ENCODE peak calls at places on chromosomes 11 and 22, in four cellular contexts. B, Y, P and M are unnamed samples.

GRCh38 chr11:41189711-41190477 is 269.6 kb downstream of the LRRC4C start:
- DNase-seq in B (no peak), P (no peak), Y (no peak), M (no peak)

GRCh38 chr22:32005453-32005852 is 37.6 kb upstream of the SLC5A1 start:
- DNase-seq in P (no peak), B (peak), Y (no peak), M (no peak)

GRCh38 chr11:132772712-132773545 is 759.4 kb downstream of the OPCML start:
- DNase-seq in B (no peak), Y (no peak), P (no peak), M (no peak)

GRCh38 chr11:92383430-92383829 is 158.8 kb downstream of the FAT3 start:
- DNase-seq in B (peak), P (no peak), Y (no peak), M (no peak)

GRCh38 chr22:29098296-29098695 is 25.5 kb downstream of the KREMEN1 start:
- DNase-seq in Y (no peak), P (no peak), B (no peak), M (no peak)

GRCh38 chr11:26720003-26720402 is 1.9 kb downstream of the SLC5A12 start:
- DNase-seq in B (no peak), Y (no peak), P (no peak), M (no peak)

GRCh38 chr11:69704508-69705245 is 855 bp upstream of the FGF19 start:
- DNase-seq in Y (no peak), B (no peak), P (no peak), M (no peak)

GRCh38 chr11:128948583-128948982 is 5.9 kb upstream of the TP53AIP1 start:
- DNase-seq in Y (no peak), B (no peak), P (no peak), M (no peak)

GRCh38 chr22:45999379-45999971 is 22.5 kb upstream of the WNT7B start:
- DNase-seq in Y (no peak), B (no peak), P (peak), M (no peak)

GRCh38 chr11:110319501-110319900 is 23.1 kb upstream of the RDX start:
- DNase-seq in B (no peak), P (no peak), Y (no peak), M (no peak)

GRCh38 chr11:110317516-110317932 is 21.1 kb upstream of the RDX start:
- DNase-seq in Y (no peak), B (peak), P (no peak), M (no peak)

GRCh38 chr11:110323786-110324185 is 27.4 kb upstream of the RDX start:
- DNase-seq in P (no peak), B (no peak), Y (no peak), M (no peak)

GRCh38 chr11:110314366-110315095 is 18.1 kb upstream of the RDX start:
- DNase-seq in B (no peak), Y (no peak), P (no peak), M (no peak)

DNA sequence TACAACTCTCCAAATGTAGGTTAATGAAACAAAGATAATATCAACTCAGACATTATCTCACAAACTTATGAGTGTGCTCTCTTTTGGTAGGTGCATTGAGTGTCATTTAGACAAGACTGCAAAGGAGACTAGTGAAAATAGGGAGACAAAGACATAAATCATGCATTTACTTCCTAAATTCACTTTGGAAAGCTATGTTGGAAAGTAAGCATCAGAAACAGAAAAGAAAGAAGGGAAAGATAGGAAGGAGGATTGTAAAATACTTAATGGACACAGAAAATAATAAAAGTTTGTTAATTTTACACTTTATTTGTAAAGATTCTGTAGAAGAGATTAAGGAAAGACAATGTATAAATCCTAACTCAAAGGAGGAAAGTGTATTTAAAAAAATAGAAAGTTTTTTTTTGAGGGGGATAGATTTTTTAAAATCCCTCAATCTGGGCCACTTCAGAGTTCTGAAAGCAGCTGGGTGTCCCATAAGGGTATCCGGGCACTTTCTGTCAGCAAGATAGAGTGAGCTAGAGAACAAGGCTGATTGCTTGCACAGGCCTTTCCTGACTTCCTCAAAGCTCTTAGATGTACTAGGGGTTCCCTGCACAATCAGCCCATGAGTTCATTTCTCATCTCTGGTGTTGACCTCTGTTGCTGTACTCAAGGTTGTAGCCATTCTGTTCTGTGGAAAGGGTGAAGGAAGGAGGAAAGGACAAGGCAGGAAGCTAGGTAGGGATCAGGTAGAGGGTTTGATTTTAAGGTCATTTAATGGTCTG is 22.4 kb upstream of the RDX start:
- DNase-seq in P (no peak), B (no peak), Y (no peak), M (no peak)
- TF ChIP-seq CTCF in P (no peak), B (no peak), Y (no peak), M (no peak)

GRCh38 chr22:41713004-41713403 is 13.7 kb downstream of the MEI1 start:
- DNase-seq in P (no peak), B (no peak), Y (no peak), M (no peak)
- H3K27ac ChIP-seq in P (no peak), B (no peak), Y (no peak), M (no peak)

GRCh38 chr11:11400635-11401232 is 47.7 kb upstream of the CSNK2A3 start:
- DNase-seq in Y (no peak), B (no peak), P (no peak), M (no peak)
- TF ChIP-seq CTCF in Y (no peak), B (peak), P (peak), M (no peak)

GRCh38 chr11:23280088-23280487 is 419.8 kb upstream of the CCDC179 start:
- DNase-seq in Y (no peak), P (no peak), B (peak), M (no peak)
- H3K27ac ChIP-seq in Y (no peak), P (no peak), B (no peak), M (no peak)

GRCh38 chr22:36580846-36581245 is 51.9 kb upstream of the EIF3D start:
- DNase-seq in P (no peak), B (no peak), Y (no peak), M (no peak)

GRCh38 chr22:36578619-36579018 is 49.7 kb upstream of the EIF3D start:
- DNase-seq in P (no peak), Y (no peak), B (no peak), M (no peak)

GRCh38 chr22:36580371-36580770 is 51.4 kb upstream of the EIF3D start:
- DNase-seq in P (no peak), B (no peak), Y (no peak), M (no peak)

GRCh38 chr22:36577019-36577418 is 48.1 kb upstream of the EIF3D start:
- DNase-seq in B (peak), P (no peak), Y (no peak), M (no peak)

DNA sequence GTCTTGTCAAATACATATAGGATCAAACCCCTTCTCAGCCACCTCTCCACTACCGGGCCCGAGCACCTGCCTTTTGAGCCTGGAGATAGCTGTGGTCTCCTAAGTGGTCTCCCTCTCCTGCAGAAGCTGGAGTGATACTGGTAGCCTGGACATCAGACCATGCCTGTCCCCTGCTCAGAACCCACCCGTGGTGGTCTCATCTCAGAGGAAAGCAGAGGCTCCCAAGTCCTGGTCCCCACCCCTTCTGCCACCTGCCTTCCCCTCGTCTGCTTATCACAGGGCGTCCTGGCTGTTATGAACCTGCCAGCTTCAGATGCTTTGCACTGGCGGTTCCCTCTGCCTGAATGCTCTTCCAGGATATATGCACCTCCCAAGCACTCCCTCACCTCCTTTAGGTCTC is 50.5 kb upstream of the EIF3D start:
- DNase-seq in B (no peak), Y (no peak), P (no peak), M (no peak)
- TF ChIP-seq CTCF in B (no peak), Y (no peak), P (no peak), M (no peak)

GRCh38 chr11:118217575-118217974 is 7.2 kb downstream of the JAML start:
- DNase-seq in B (no peak), P (no peak), Y (no peak), M (no peak)
- H3K27ac ChIP-seq in B (no peak), P (no peak), Y (no peak), M (peak)

GRCh38 chr11:68117896-68118470 is 3.2 kb downstream of the CHKA start:
- DNase-seq in P (no peak), Y (no peak), B (no peak), M (no peak)

GRCh38 chr11:68116126-68116525 is 5.1 kb downstream of the CHKA start:
- DNase-seq in B (no peak), Y (no peak), P (no peak), M (no peak)

GRCh38 chr11:68115285-68115684 is 5.9 kb downstream of the CHKA start:
- DNase-seq in P (no peak), Y (no peak), B (no peak), M (no peak)

GRCh38 chr11:68116892-68117435 is 4.2 kb downstream of the CHKA start:
- DNase-seq in P (no peak), B (no peak), Y (no peak), M (no peak)

DNA sequence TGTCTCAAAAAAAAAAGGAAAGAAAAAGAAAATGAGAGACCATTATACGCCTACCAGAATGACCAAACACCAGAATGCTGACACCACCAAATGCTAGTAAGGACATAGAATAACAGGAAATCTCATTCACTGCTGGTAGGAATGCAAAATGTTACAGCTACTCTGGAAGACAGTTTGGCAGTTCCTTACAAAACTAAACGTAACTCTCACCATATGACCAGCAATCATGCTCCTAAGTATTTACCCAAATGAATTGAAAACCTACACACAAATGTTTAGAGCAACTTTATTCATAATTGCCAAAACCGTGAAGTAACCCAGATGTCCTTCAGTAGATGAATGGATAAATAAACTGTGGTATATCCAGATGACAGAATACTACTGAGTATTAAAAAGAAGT is 7.2 kb downstream of the CHKA start:
- DNase-seq in P (no peak), Y (no peak), B (no peak), M (no peak)
- TF ChIP-seq CTCF in P (no peak), Y (no peak), B (peak), M (no peak)

DNA sequence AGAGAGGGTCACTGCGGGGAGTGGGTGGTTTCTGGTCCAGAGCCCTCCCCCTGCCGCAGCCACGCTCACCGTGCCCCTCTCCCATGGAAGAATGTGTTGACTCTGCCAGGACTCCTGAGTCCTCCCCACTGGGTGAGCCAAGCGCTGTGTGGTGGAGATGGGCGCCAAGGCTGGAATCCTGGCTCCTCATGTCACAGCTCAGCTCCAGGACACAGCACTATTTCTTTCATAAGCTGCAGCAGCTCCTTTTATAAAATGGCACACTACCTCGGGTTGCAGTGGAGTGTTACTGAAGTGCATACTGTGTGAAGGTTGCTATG is 83.9 kb downstream of the FEZ1 start:
- DNase-seq in P (no peak), B (no peak), Y (no peak), M (no peak)
- H3K27ac ChIP-seq in P (no peak), B (no peak), Y (no peak), M (no peak)

DNA sequence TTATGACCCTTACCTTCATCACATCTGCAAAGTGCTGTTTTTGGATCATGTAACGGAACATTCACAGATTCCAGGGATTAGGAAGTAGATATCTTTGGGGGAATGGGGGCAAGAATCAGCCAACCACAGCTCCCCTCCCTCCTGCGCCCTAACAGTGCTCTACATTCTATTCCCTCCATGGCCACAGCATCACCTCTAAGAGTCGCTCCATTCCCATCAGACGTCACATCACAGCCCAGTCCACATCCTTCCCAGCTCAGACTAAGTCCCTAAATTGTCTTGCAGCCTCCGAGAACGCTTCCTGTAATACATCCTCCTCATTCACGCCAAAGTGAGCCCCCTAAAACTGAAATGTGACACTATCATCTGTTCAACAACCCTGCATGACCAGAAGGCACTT is 5.9 kb downstream of the SCGB1D1 start:
- DNase-seq in Y (no peak), B (no peak), P (no peak), M (no peak)
- TF ChIP-seq CTCF in Y (no peak), B (no peak), P (no peak), M (no peak)

DNA sequence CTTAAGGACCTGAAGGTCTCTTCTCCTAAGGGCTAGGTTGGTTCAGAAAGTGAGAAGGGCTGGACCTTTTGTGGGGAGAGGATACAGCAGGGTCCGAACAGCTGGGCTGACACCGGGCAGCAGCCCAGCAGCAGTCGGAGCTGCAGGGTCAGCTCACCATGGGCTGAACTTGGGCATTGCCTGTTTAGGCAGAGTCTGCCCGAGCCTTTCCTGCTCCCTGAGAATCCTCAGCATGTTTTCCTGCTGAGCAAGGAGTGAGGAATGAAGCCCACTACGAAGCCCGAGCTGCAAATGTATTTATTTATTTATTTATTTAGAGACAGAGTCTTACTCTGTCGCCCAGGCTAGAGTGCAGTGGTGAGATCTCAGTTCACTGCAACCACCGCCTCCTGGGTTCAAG is 83.9 kb downstream of the PTPRJ start:
- DNase-seq in B (peak), P (no peak), Y (no peak), M (no peak)
- H3K27ac ChIP-seq in B (peak), P (peak), Y (peak), M (no peak)